ENCODE peak calls at places on chromosomes 13 and 19, in ten cellular contexts. N is NCI-H1694 treated with DMSO at 0.1 percent for 48 hours; P is HT-29; I is Peyer's patch; D is stimulated activated CD8-positive, alpha-beta memory T cell treated with anti-CD3 and anti-CD28 coated beads, Interleukin-12 subunit alpha, Interleukin-12 subunit beta, amount 100 ng/mL, for 1 hour; G is MV-4-11; W is omental fat pad; J is C1 segment of cervical spinal cord; Y is immature natural killer cell; F is T-helper 2 cell. Z is an unnamed sample.

GRCh38 chr13:99075268-99076191 is 97.7 kb upstream of the DOCK9 start:
- DNase-seq in N (no peak), P (no peak), I (no peak), D (no peak), G (no peak), W (no peak), J (no peak), Y (peak), F (no peak), Z (no peak)

GRCh38 chr13:32791545-32792172 is 205.4 kb downstream of the PDS5B start:
- DNase-seq in N (no peak), P (peak), I (no peak), D (no peak), G (no peak), W (no peak), J (no peak), Y (peak), F (no peak), Z (no peak)

GRCh38 chr19:2266183-2266993 is 10.2 kb upstream of the JSRP1 start:
- DNase-seq in N (no peak), P (peak), I (peak), D (no peak), G (peak), W (peak), J (no peak), Y (no peak), F (no peak), Z (peak)

GRCh38 chr13:85528578-85529215 is 270.5 kb downstream of the SLITRK6 start:
- DNase-seq in N (no peak), P (no peak), I (no peak), D (no peak), G (no peak), W (no peak), J (no peak), Y (no peak), F (no peak), Z (no peak)

GRCh38 chr13:59000770-59001169 is 1163.0 kb downstream of the DIAPH3 start:
- DNase-seq in N (no peak), P (no peak), I (no peak), D (no peak), G (no peak), W (no peak), J (no peak), Y (no peak), F (no peak), Z (no peak)

GRCh38 chr19:51754106-51754505 is 2.4 kb upstream of the FPR1 start:
- DNase-seq in N (no peak), P (no peak), I (no peak), D (no peak), G (peak), W (no peak), J (no peak), Y (no peak), F (no peak), Z (no peak)

GRCh38 chr13:43376596-43376995 is 353.2 kb downstream of the DNAJC15 start:
- DNase-seq in N (no peak), P (no peak), I (no peak), D (no peak), G (no peak), W (no peak), J (no peak), Y (no peak), F (no peak), Z (no peak)

GRCh38 chr13:42007844-42008243 is 40.6 kb upstream of the DGKH start:
- DNase-seq in N (no peak), P (no peak), I (no peak), D (no peak), G (no peak), W (no peak), J (no peak), Y (no peak), F (no peak), Z (no peak)

GRCh38 chr13:71880753-71881541 is 13.9 kb upstream of the DACH1 start:
- DNase-seq in N (no peak), P (no peak), I (no peak), D (no peak), G (no peak), W (no peak), J (no peak), Y (no peak), F (no peak), Z (no peak)

GRCh38 chr13:32191452-32191998 is 123.6 kb downstream of the ZAR1L start:
- DNase-seq in N (no peak), P (no peak), I (no peak), D (no peak), G (no peak), W (no peak), J (no peak), Y (no peak), F (no peak), Z (no peak)

GRCh38 chr19:39497850-39498261 is 891 bp upstream of the DLL3 start:
- DNase-seq in N (peak), P (peak), I (peak), D (no peak), G (peak), W (no peak), J (no peak), Y (no peak), F (no peak), Z (peak)

GRCh38 chr19:2044709-2045500 is 6.1 kb downstream of the MKNK2 start:
- DNase-seq in N (no peak), P (no peak), I (no peak), D (no peak), G (no peak), W (no peak), J (no peak), Y (no peak), F (no peak), Z (no peak)

GRCh38 chr19:28037186-28037585 is 1175.8 kb downstream of the UQCRFS1 start:
- DNase-seq in N (no peak), P (no peak), I (no peak), D (no peak), G (no peak), W (no peak), J (no peak), Y (no peak), F (no peak), Z (no peak)

GRCh38 chr13:26538363-26539317 is 18.8 kb upstream of the WASF3 start:
- DNase-seq in N (peak), P (no peak), I (no peak), D (no peak), G (no peak), W (no peak), J (no peak), Y (no peak), F (no peak), Z (no peak)

GRCh38 chr13:94704347-94705080 is 7.8 kb downstream of the SOX21 start:
- DNase-seq in N (no peak), P (no peak), I (no peak), D (no peak), G (no peak), W (no peak), J (no peak), Y (no peak), F (no peak), Z (no peak)

Z was measured in head of caudate nucleus.